ENCODE peak calls at places on chromosomes 6 and 20, in nine cellular contexts. D, K, N, L, J, P, O, W and V are unnamed samples.

GRCh38 chr6:42781811-42782688 is at the start of gene BICRAL:
- DNase-seq in O (peak; percentile 79), L (peak; percentile 74), J (peak; percentile 83), N (peak; percentile 84), D (peak; percentile 83), K (peak; percentile 79), P (peak; percentile 43), W (peak; percentile 59), V (peak; percentile 94)

GRCh38 chr6:160992323-160993314 is 1.1 kb downstream of the MAP3K4 start:
- DNase-seq in D (peak; percentile 58), N (peak; percentile 31), L (no peak), P (peak; percentile 52), K (peak; percentile 38), O (peak; percentile 61), W (no peak), J (peak; percentile 73), V (peak; percentile 86)

GRCh38 chr6:25041676-25042598 is 106.2 kb upstream of the RIPOR2 start:
- DNase-seq in W (no peak), K (no peak), L (no peak), D (no peak), O (no peak), J (no peak), P (peak; percentile 76), N (no peak), V (no peak)

GRCh38 chr6:81761197-81761596 is 8.7 kb upstream of the TENT5A start:
- DNase-seq in D (no peak), J (peak; percentile 72), K (no peak), N (no peak), P (no peak), L (no peak), O (no peak), W (no peak), V (no peak)

GRCh38 chr6:17431581-17431980 is 38.2 kb downstream of the CAP2 start:
- DNase-seq in P (no peak), D (no peak), O (no peak), K (no peak), J (peak; percentile 80), W (peak; percentile 17), N (no peak), L (no peak), V (no peak)

GRCh38 chr6:32935551-32936246 is 5.1 kb downstream of the HLA-DMB start:
- DNase-seq in O (no peak), P (no peak), N (no peak), J (no peak), W (no peak), K (no peak), L (no peak), D (no peak), V (no peak)

GRCh38 chr6:108524528-108525218 is 36.0 kb upstream of the FOXO3 start:
- DNase-seq in L (no peak), N (no peak), K (no peak), P (no peak), O (no peak), J (peak; percentile 25), D (no peak), W (no peak), V (no peak)

GRCh38 chr6:42279144-42279781 is 61.6 kb upstream of the MRPS10 start:
- DNase-seq in J (peak; percentile 56), L (no peak), O (no peak), N (no peak), W (no peak), D (no peak), K (no peak), P (no peak), V (no peak)

GRCh38 chr6:112223070-112223861 is 31.1 kb downstream of the LAMA4 start:
- DNase-seq in N (no peak), D (no peak), K (no peak), L (no peak), J (peak; percentile 93), P (no peak), O (peak; percentile 92), W (peak; percentile 94), V (no peak)

GRCh38 chr6:113862112-113862511 is 5.0 kb downstream of the MARCKS start:
- DNase-seq in D (no peak), P (no peak), J (no peak), W (no peak), N (no peak), K (no peak), O (no peak), L (no peak), V (no peak)

GRCh38 chr20:61690993-61691840 is 374.5 kb downstream of the TAF4 start:
- DNase-seq in L (no peak), D (no peak), J (no peak), K (no peak), N (no peak), P (no peak), O (no peak), W (no peak), V (no peak)

GRCh38 chr20:59568509-59569024 is 35.8 kb upstream of the PHACTR3 start:
- DNase-seq in O (no peak), D (no peak), K (no peak), N (no peak), L (no peak), P (no peak), W (no peak), J (no peak), V (no peak)

GRCh38 chr6:130453230-130453629 is 87.4 kb downstream of the TMEM200A start:
- DNase-seq in D (no peak), J (peak; percentile 91), P (no peak), K (no peak), N (no peak), O (no peak), L (no peak), W (peak; percentile 45), V (no peak)

GRCh38 chr6:150667977-150668716 is 68.5 kb downstream of the PLEKHG1 start:
- DNase-seq in D (no peak), P (peak; percentile 45), J (peak; percentile 88), W (peak; percentile 59), N (peak; percentile 70), K (no peak), O (peak; percentile 75), L (peak; percentile 82), V (peak; percentile 68)

GRCh38 chr6:33914519-33915120 is 110.8 kb upstream of the MLN start:
- DNase-seq in W (no peak), L (no peak), D (no peak), J (no peak), O (no peak), N (no peak), K (no peak), P (no peak), V (no peak)